ENCODE peak calls at places on chromosomes 3 and 15, in nine cellular contexts. U is cardiac fibroblast, X is cardiac muscle cell, Y is esophagus squamous epithelium, O is RWPE2, C is thoracic aorta, J is SK-N-SH, Q is right atrium auricular region, M is ovary. H is an unnamed sample.

GRCh38 chr3:32126305-32127015 is 20.0 kb downstream of the GPD1L start:
- DNase-seq in U (no peak), X (no peak), Y (no peak), O (no peak), C (no peak), J (no peak), Q (no peak), M (no peak), H (no peak)

GRCh38 chr15:78054971-78055370 is 22.5 kb downstream of the TBC1D2B start:
- DNase-seq in U (no peak), X (no peak), Y (no peak), O (peak), C (no peak), J (no peak), Q (no peak), M (no peak), H (no peak)

GRCh38 chr3:49026536-49026935 is 2.7 kb downstream of the IMPDH2 start:
- DNase-seq in U (no peak), X (no peak), Y (no peak), O (no peak), C (no peak), J (no peak), Q (no peak), M (no peak), H (no peak)

GRCh38 chr15:75234191-75234810 is 23.8 kb upstream of the GOLGA6C start:
- DNase-seq in U (no peak), X (no peak), Y (no peak), O (peak), C (no peak), J (no peak), Q (no peak), M (no peak), H (no peak)

GRCh38 chr3:157913751-157914150 is 192.5 kb downstream of the SHOX2 start:
- DNase-seq in U (peak), X (no peak), Y (no peak), O (no peak), C (no peak), J (no peak), Q (no peak), M (no peak), H (no peak)

GRCh38 chr3:155356594-155357370 is 63.3 kb upstream of the STRIT1 start:
- DNase-seq in U (no peak), X (no peak), Y (no peak), O (no peak), C (no peak), J (no peak), Q (no peak), M (no peak), H (no peak)

GRCh38 chr3:72152551-72153476 is 367.9 kb upstream of the PROK2 start:
- DNase-seq in U (peak), X (no peak), Y (no peak), O (no peak), C (peak), J (peak), Q (peak), M (peak), H (peak)

GRCh38 chr3:182215881-182216280 is 504.2 kb downstream of the SOX2 start:
- DNase-seq in U (no peak), X (no peak), Y (no peak), O (no peak), C (no peak), J (no peak), Q (no peak), M (no peak), H (no peak)

GRCh38 chr3:197564097-197564843 is 8.5 kb upstream of the BDH1 start:
- DNase-seq in U (no peak), X (no peak), Y (no peak), O (no peak), C (no peak), J (no peak), Q (no peak), M (no peak), H (no peak)

GRCh38 chr3:190227064-190227463 is 95.2 kb downstream of the CLDN1 start:
- DNase-seq in U (no peak), X (no peak), Y (no peak), O (no peak), C (no peak), J (no peak), Q (no peak), M (no peak), H (no peak)

GRCh38 chr3:190677001-190677400 is 163.1 kb downstream of the IL1RAP start:
- DNase-seq in U (no peak), X (no peak), Y (no peak), O (no peak), C (no peak), J (no peak), Q (no peak), M (no peak), H (no peak)

GRCh38 chr3:134988666-134989065 is 193.6 kb downstream of the EPHB1 start:
- DNase-seq in U (no peak), X (peak), Y (no peak), O (no peak), C (no peak), J (no peak), Q (no peak), M (no peak), H (no peak)

GRCh38 chr3:154668835-154669234 is 238.8 kb upstream of the GPR149 start:
- DNase-seq in U (no peak), X (no peak), Y (no peak), O (no peak), C (no peak), J (no peak), Q (no peak), M (no peak), H (no peak)

GRCh38 chr3:16286161-16286560 is 21.1 kb downstream of the OXNAD1 start:
- DNase-seq in U (no peak), X (no peak), Y (no peak), O (no peak), C (no peak), J (no peak), Q (no peak), M (no peak), H (no peak)

GRCh38 chr15:63465104-63465503 is 39.3 kb upstream of the USP3 start:
- DNase-seq in U (peak), X (no peak), Y (no peak), O (no peak), C (no peak), J (no peak), Q (no peak), M (no peak), H (peak)

GRCh38 chr3:8709801-8710524 is 23.6 kb upstream of the CAV3 start:
- DNase-seq in U (no peak), X (no peak), Y (no peak), O (no peak), C (no peak), J (no peak), Q (no peak), M (no peak), H (no peak)

GRCh38 chr3:100400424-100400781 is 486 bp downstream of the TOMM70 start:
- DNase-seq in U (no peak), X (peak), Y (no peak), O (no peak), C (no peak), J (no peak), Q (no peak), M (no peak), H (no peak)

GRCh38 chr15:86553116-86553515 is 473.4 kb downstream of the AGBL1 start:
- DNase-seq in U (no peak), X (no peak), Y (no peak), O (no peak), C (no peak), J (no peak), Q (no peak), M (no peak), H (no peak)

GRCh38 chr3:185552358-185552877 is at the start of gene LIPH:
- DNase-seq in U (peak), X (peak), Y (no peak), O (no peak), C (no peak), J (no peak), Q (peak), M (no peak), H (no peak)

GRCh38 chr3:184688872-184689271 is 23.0 kb downstream of the MAGEF1 start:
- DNase-seq in U (no peak), X (no peak), Y (no peak), O (no peak), C (no peak), J (peak), Q (no peak), M (no peak), H (no peak)

GRCh38 chr15:74542192-74543042 is 1.4 kb downstream of the ARID3B start:
- DNase-seq in U (no peak), X (no peak), Y (no peak), O (no peak), C (no peak), J (no peak), Q (no peak), M (no peak), H (no peak)

GRCh38 chr3:89227634-89228033 is 120.2 kb downstream of the EPHA3 start:
- DNase-seq in U (no peak), X (no peak), Y (no peak), O (no peak), C (no peak), J (no peak), Q (no peak), M (no peak), H (peak)

GRCh38 chr3:124529826-124530571 is 200.3 kb upstream of the UMPS start:
- DNase-seq in U (no peak), X (no peak), Y (no peak), O (no peak), C (no peak), J (no peak), Q (no peak), M (no peak), H (no peak)

GRCh38 chr3:126111566-126112475 is 27.9 kb upstream of the SLC41A3 start:
- DNase-seq in U (no peak), X (no peak), Y (no peak), O (no peak), C (no peak), J (no peak), Q (no peak), M (no peak), H (no peak)

GRCh38 chr3:51940648-51941421 is 869 bp downstream of the RRP9 start:
- DNase-seq in U (peak), X (no peak), Y (no peak), O (no peak), C (no peak), J (no peak), Q (no peak), M (no peak), H (no peak)

GRCh38 chr3:57006949-57007419 is 53.5 kb upstream of the SPATA12 start:
- DNase-seq in U (peak), X (peak), Y (no peak), O (no peak), C (no peak), J (no peak), Q (no peak), M (no peak), H (no peak)
- TF ChIP-seq CTCF in U (peak), X (peak), Y (no peak), O (peak), C (no peak), J (peak), Q (no peak), M (no peak), H (peak)

DNA sequence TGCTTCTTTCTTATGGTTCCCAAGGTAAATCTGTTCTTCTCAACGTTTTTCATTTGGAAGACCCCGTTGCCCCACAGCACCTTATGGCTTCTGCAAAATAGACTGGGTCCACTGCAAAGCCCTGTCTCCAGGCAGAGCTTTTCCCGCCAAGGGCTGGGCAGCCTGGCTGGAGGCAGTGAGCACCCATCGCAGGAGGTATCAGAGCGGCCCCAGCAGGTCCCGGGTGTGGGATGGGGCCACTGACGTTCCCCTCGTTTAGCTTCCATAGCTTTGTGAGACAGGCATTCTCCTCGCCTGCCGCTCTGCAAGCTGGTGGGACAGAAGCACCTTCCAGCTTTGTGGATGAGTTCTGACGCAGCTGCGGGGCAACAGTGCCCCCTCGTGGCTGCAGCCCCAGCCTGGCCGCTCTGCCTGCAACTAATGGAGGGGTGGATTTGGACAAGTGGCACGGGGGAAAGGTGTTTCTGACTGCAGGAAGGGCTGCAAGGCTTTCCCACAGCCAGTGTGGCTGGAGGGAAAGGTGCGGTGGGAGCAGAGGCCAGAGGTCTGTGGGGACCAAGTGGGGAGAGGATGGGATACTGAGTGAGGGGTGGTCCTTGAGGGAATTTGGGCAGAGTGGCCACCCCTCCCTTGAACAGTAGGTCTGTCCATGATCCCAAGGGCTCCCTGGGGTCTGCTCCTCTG is 99.3 kb downstream of the FBLN2 start:
- DNase-seq in U (peak), X (peak), Y (no peak), O (no peak), C (peak), J (peak), Q (peak), M (peak), H (peak)
- H3K4me3 ChIP-seq in U (no peak), X (no peak), Y (no peak), O (no peak), C (no peak), J (peak), Q (no peak), M (no peak), H (no peak)

DNA sequence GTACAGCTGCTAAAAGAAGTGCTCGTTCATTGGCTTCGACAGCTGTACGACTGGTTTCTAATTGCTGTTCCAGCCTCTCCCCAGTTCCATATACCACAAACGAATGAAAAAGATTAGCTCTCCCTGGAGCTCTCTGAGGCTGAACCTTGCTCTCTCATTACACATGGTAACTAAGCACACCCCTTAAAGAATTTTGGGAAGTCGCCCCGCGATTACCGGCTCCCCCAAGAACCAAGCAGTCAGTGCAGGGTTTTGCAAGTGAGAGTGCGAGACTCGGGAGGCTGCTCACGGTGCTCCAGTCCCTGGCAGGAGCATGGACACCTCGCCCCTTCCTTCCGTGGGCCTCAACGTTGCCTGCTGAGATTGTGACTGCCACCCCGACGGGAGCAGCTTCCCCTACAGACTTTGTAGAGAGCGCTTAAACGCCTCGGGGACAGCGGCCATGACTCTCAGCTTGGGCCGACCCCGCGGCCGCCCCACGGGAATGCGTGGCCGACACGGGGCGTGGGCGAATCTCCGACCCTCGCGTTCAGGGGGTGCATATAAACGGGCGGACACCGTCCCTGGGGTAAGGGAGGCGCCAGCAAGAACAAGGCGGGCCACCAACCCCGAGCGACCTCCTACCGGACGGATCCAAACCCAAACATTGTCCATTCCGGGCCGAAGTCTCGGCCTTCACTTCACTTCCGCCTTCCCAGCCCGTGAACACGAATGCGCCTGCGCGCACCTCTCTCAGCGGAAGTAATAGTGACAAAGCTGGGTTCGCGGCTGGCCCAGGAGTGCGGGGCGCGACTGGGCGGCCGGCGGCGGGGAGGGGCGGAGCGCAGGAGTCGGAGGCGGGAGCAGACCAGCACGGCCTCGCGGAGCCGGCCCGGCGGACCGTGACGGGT is at the start of gene ATP2C1:
- DNase-seq in U (peak), X (peak), Y (peak), O (peak), C (peak), J (peak), Q (peak), M (peak), H (peak)
- TF ChIP-seq CTCF in U (no peak), X (no peak), Y (no peak), O (peak), C (no peak), J (peak), Q (no peak), M (peak), H (no peak)

DNA sequence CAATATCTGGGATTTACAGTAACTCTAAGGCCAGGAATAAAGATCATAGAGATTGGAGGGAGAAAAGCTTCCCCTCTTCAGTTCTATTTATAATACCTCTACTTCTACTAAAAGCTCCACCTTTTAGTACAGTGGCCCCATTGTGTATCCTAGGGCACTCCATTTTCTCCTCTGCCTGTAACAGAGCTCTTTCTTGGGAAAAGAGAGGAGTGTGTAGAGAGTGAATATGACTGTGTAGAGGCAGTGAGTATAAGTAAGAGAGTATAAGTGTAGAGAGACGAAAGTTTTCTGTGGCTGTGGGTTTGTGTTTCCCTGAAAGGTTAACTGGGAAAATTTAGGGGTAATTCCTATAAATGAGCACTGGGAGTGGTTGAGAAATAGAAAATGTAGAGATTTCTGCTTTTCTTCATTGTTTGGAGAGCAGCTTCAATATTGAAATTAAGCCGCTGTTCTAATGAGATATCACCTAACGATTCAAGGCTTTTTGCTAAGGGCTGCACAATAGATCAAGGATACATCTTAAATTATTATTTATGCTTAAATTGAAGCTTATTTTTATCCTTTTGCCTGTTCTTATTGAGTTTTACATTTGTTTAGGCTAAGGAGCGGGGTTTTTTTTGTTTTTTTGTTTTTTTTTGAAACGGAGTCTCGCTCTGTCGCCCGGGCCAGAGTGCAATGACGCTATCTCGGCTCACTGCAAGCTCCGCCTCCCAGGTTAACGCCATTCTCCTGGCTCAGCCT is 6.8 kb downstream of the IQGAP1 start:
- DNase-seq in U (no peak), X (no peak), Y (no peak), O (no peak), C (no peak), J (no peak), Q (no peak), M (no peak), H (no peak)
- H3K4me3 ChIP-seq in U (no peak), X (no peak), Y (no peak), O (no peak), C (peak), J (no peak), Q (no peak), M (no peak), H (no peak)